ENCODE peak calls at places on chromosome 16, in six cellular contexts. S is uterus, I is fibroblast of mammary gland, T is AG10803, R is AG09309, J is cardiac fibroblast. U is an unnamed sample.
A peak's percentile ranks its signal among the peaks of the same experiment; 100 is the strongest.

GRCh38 chr16:79899316-79900110 is 299.0 kb upstream of the MAF start:
- DNase-seq in S (no peak), I (no peak), T (no peak), R (no peak), J (no peak), U (no peak)

GRCh38 chr16:66580605-66581209 is 1.4 kb downstream of the CMTM2 start:
- DNase-seq in S (no peak), I (peak; percentile 83), T (peak; percentile 73), R (peak; percentile 57), J (peak; percentile 65), U (peak; percentile 58)

GRCh38 chr16:88477631-88478030 is 24.6 kb downstream of the ZFPM1 start:
- DNase-seq in S (no peak), I (no peak), T (no peak), R (no peak), J (no peak), U (no peak)

GRCh38 chr16:26802965-26803364 is 263.8 kb upstream of the C16orf82 start:
- DNase-seq in S (no peak), I (no peak), T (no peak), R (no peak), J (no peak), U (no peak)

GRCh38 chr16:65537336-65537735 is 415.5 kb upstream of the CDH11 start:
- DNase-seq in S (no peak), I (peak; percentile 42), T (peak; percentile 58), R (no peak), J (no peak), U (no peak)

GRCh38 chr16:53504665-53505064 is 1.7 kb upstream of the AKTIP start:
- DNase-seq in S (peak; percentile 40), I (peak; percentile 83), T (peak; percentile 44), R (no peak), J (peak; percentile 95), U (no peak)

GRCh38 chr16:79767597-79768280 is 167.2 kb upstream of the MAF start:
- DNase-seq in S (peak; percentile 45), I (peak; percentile 23), T (peak; percentile 42), R (no peak), J (peak; percentile 27), U (no peak)

GRCh38 chr16:74372953-74373846 is 2.9 kb upstream of the NPIPB15 start:
- DNase-seq in S (no peak), I (no peak), T (no peak), R (no peak), J (no peak), U (no peak)

GRCh38 chr16:56603589-56603988 is 4.8 kb upstream of the MT2A start:
- DNase-seq in S (no peak), I (peak; percentile 53), T (peak; percentile 38), R (no peak), J (peak; percentile 56), U (no peak)

GRCh38 chr16:79608976-79609375 is 8.4 kb upstream of the MAF start:
- DNase-seq in S (no peak), I (no peak), T (no peak), R (no peak), J (no peak), U (no peak)

GRCh38 chr16:15415411-15416070 is 18.8 kb upstream of the BMERB1 start:
- DNase-seq in S (no peak), I (peak; percentile 44), T (peak; percentile 29), R (no peak), J (peak; percentile 59), U (no peak)

GRCh38 chr16:80924372-80924978 is 82.2 kb downstream of the CMC2 start:
- DNase-seq in S (no peak), I (peak; percentile 61), T (peak; percentile 65), R (no peak), J (peak; percentile 79), U (no peak)

GRCh38 chr16:22670551-22670970 is 143.4 kb upstream of the HS3ST2 start:
- DNase-seq in S (no peak), I (no peak), T (no peak), R (no peak), J (peak; percentile 18), U (no peak)

GRCh38 chr16:85781685-85782370 is 17.5 kb downstream of the EMC8 start:
- DNase-seq in S (no peak), I (peak; percentile 34), T (peak; percentile 90), R (no peak), J (no peak), U (no peak)

GRCh38 chr16:74716355-74716754 is 15.7 kb upstream of the MLKL start:
- DNase-seq in S (no peak), I (no peak), T (no peak), R (no peak), J (no peak), U (no peak)

GRCh38 chr16:20741555-20742285 is at the start of gene THUMPD1:
- DNase-seq in S (peak; percentile 96), I (peak; percentile 94), T (peak; percentile 94), R (peak; percentile 74), J (peak; percentile 96), U (peak; percentile 53)

GRCh38 chr16:28311913-28312312 is 19.6 kb downstream of the SBK1 start:
- DNase-seq in S (no peak), I (peak; percentile 49), T (no peak), R (no peak), J (no peak), U (no peak)

GRCh38 chr16:75760018-75760519 is 33.8 kb upstream of the CPHXL start:
- DNase-seq in S (no peak), I (no peak), T (no peak), R (no peak), J (no peak), U (no peak)

GRCh38 chr16:24834459-24835335 is 11.1 kb upstream of the SLC5A11 start:
- DNase-seq in S (no peak), I (peak; percentile 53), T (peak; percentile 29), R (no peak), J (peak; percentile 58), U (no peak)

GRCh38 chr16:23145186-23145585 is 4.1 kb downstream of the USP31 start:
- DNase-seq in S (peak; percentile 49), I (no peak), T (no peak), R (no peak), J (no peak), U (no peak)

GRCh38 chr16:69567031-69567680 is 1.4 kb downstream of the NFAT5 start:
- DNase-seq in S (peak; percentile 20), I (no peak), T (no peak), R (no peak), J (peak; percentile 54), U (no peak)

DNA sequence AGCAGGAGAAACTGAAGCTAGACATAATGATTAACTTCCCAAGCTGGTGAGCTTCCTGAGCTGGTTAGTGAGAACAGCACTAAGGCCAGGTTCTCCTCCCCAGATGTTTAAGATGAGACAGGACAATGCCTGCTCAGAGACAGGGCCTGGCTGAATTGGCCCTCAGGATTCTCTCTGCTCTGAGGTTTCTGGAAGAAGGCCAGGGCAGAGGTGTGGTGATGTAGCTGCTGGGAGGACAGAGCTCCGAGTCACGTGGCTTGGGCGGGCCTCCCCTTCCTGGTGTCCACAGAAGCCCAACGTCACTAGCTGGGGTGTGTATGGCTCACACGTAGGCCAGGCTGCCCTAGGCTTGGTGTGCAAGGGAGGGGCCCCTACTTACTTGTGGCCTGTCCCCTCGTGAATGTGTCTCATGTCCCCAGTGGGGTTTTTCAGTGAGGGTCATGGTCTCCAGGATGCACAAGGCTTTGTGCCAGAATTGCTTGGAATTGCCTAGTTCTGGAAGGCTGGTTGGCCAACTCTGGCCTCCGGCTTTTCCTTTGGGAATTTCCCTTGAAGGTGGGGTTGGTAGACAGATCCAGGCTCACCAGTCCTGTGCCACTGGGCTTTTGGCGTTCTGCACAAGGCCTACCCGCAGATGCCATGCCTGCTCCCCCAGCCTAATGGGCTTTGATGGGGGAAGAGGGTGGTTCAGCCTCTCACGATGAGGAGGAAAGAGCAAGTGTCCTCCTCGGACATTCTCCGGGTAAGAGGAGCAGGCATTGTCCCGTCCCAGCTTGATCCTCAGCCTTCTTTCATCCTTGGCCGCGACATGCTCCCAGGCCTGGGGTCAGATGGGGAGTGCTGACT is 3.4 kb downstream of the NOD2 start:
- DNase-seq in S (peak; percentile 71), I (peak; percentile 81), T (peak; percentile 73), R (no peak), J (peak; percentile 82), U (no peak)
- H3K4me3 ChIP-seq in S (no peak overlapping the region), I (no peak overlapping the region), T (no peak overlapping the region), R (no peak overlapping the region), J (no peak overlapping the region), U (no peak overlapping the region)

GRCh38 chr16:84751241-84751640 is 51.4 kb downstream of the USP10 start:
- DNase-seq in S (no peak), I (no peak), T (no peak), R (no peak), J (no peak), U (no peak)

GRCh38 chr16:84746875-84747274 is 47.1 kb downstream of the USP10 start:
- DNase-seq in S (no peak), I (no peak), T (no peak), R (no peak), J (peak; percentile 18), U (no peak)

GRCh38 chr16:84749815-84750214 is 50.0 kb downstream of the USP10 start:
- DNase-seq in S (no peak), I (no peak), T (no peak), R (no peak), J (peak; percentile 59), U (no peak)

GRCh38 chr16:84746231-84746630 is 46.4 kb downstream of the USP10 start:
- DNase-seq in S (no peak), I (no peak), T (no peak), R (no peak), J (no peak), U (no peak)

DNA sequence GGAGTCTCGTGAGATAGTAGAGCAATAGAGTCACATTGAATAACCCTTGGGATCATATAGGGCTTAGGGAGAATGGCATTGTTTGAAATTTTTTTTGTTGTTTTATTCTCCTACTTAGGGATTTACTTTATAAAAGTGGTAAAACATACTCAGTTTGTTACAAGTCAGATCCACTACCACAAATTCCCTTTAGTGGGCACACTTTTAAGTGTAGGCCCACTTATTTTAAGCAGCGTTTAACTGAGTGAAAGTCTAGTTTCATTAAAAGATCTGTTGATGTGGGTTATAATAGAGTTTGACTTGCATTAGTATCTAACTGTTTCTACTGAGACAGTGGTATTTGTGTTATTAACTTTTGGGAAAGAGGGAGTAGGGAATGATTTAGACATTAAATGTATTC is 49.3 kb downstream of the USP10 start:
- DNase-seq in S (no peak), I (no peak), T (no peak), R (no peak), J (no peak), U (no peak)
- TF ChIP-seq CTCF in S (no peak), I (no peak), T (peak; percentile 32), R (no peak), J (no peak), U (no peak)

DNA sequence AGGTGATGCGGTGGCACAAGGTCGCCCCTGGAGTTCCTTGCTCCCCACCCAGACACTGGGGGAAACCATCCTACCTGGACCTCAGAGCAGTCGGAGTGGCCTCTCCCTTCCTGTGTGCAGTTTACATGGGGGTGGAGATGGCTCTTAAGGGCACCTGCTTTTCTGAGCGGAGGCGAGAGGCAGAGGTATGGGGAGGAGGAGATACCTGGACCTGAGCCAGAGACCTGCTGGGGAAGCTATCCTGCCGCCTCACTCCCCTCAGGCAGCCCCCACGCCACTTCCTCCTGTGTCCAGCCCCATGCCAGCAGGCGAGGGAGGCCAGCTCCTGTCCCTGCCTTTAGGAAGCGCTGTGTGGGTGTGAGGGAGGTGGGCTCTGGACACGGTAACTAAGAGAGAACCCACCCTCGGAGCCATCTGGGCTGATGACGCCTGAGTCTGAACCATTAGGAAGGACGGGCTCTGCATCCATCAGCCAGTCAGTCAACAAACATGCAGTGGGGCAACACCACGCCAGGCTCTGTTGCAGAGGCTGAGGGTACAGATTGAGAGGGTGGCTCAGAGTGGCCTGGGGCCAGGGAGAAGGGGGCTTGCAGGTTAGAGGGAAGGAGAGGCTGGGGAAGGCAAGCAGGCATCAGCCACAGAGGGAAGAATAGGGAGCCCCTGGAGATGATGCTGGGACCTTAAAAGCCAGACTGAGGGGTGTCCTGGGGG is 1.2 kb downstream of the CORO1A start:
- DNase-seq in S (peak; percentile 30), I (no peak), T (no peak), R (no peak), J (no peak), U (no peak)
- H3K4me3 ChIP-seq in S (peak overlapping the region; percentile 49), I (no peak overlapping the region), T (no peak overlapping the region), R (no peak overlapping the region), J (no peak overlapping the region), U (peak overlapping the region; percentile 62)

GRCh38 chr16:70679653-70680494 is 6.0 kb downstream of the MTSS2 start:
- DNase-seq in S (no peak), I (no peak), T (no peak), R (no peak), J (no peak), U (no peak)
- TF ChIP-seq CTCF in S (peak; percentile 94), I (no peak), T (no peak), R (peak; percentile 25), J (peak; percentile 15), U (peak; percentile 51)

U was measured in AG04449.